ENCODE peak calls at places on chromosomes 12 and 14, in six cellular contexts. M, U, N, H, K and P are unnamed samples.

GRCh38 chr12:12655061-12655460 is 40.9 kb downstream of the GPR19 start:
- DNase-seq in H (no peak), K (no peak), N (no peak), M (no peak), U (no peak), P (no peak)

GRCh38 chr12:85779768-85780167 is 56.4 kb downstream of the RASSF9 start:
- DNase-seq in U (no peak), H (no peak), K (no peak), N (no peak), M (no peak), P (no peak)

GRCh38 chr12:15599266-15600037 is 189.7 kb downstream of the EPS8 start:
- DNase-seq in M (no peak), N (no peak), K (no peak), H (no peak), U (no peak), P (no peak)

GRCh38 chr14:68734231-68734732 is 58.6 kb downstream of the ZFP36L1 start:
- DNase-seq in H (no peak), N (no peak), U (no peak), M (peak; percentile 56), K (peak; percentile 36), P (peak; percentile 77)

GRCh38 chr14:101411151-101411550 is 150.1 kb upstream of the DIO3 start:
- DNase-seq in K (no peak), N (no peak), M (no peak), U (no peak), H (no peak), P (no peak)

GRCh38 chr12:11719678-11720099 is 70.2 kb downstream of the ETV6 start:
- DNase-seq in H (peak; percentile 80), K (peak; percentile 14), N (peak; percentile 48), U (no peak), M (no peak), P (peak; percentile 76)

GRCh38 chr12:15627995-15628945 is 160.9 kb downstream of the EPS8 start:
- DNase-seq in K (no peak), M (no peak), N (no peak), H (no peak), U (no peak), P (no peak)

GRCh38 chr12:32106153-32106516 is 512 bp upstream of the BICD1 start:
- DNase-seq in H (no peak), K (no peak), U (no peak), N (no peak), M (no peak), P (no peak)

GRCh38 chr14:23164949-23165348 is 18.5 kb downstream of the SLC7A8 start:
- DNase-seq in N (no peak), K (no peak), M (no peak), U (no peak), H (no peak), P (no peak)

GRCh38 chr12:132840536-132840935 is 11.9 kb upstream of the GOLGA3 start:
- DNase-seq in H (no peak), U (no peak), M (no peak), K (no peak), N (no peak), P (no peak)

GRCh38 chr12:3473844-3474243 is 17.2 kb upstream of the PRMT8 start:
- DNase-seq in N (no peak), K (no peak), H (no peak), U (no peak), M (no peak), P (no peak)

GRCh38 chr12:64820593-64820992 is 3.9 kb upstream of the TBC1D30 start:
- DNase-seq in K (no peak), M (no peak), N (no peak), U (no peak), H (no peak), P (no peak)

GRCh38 chr12:2256453-2256852 is 203.7 kb downstream of the CACNA1C start:
- DNase-seq in K (no peak), H (no peak), N (no peak), U (no peak), M (no peak), P (no peak)

GRCh38 chr12:100830003-100830795 is 35.6 kb downstream of the ANO4 start:
- DNase-seq in U (no peak), H (no peak), N (no peak), K (no peak), M (no peak), P (no peak)

GRCh38 chr12:24600559-24600958 is 348.3 kb downstream of the BCAT1 start:
- DNase-seq in M (no peak), K (no peak), U (peak; percentile 62), H (no peak), N (no peak), P (no peak)

GRCh38 chr14:104680056-104680805 is 9.2 kb upstream of the INF2 start:
- DNase-seq in N (no peak), M (no peak), H (peak; percentile 89), K (no peak), U (no peak), P (no peak)

GRCh38 chr12:98256830-98257229 is 258.6 kb upstream of the TMPO start:
- DNase-seq in K (no peak), N (peak; percentile 22), M (no peak), H (no peak), U (no peak), P (no peak)

GRCh38 chr14:98433436-98433835 is 838.6 kb downstream of the BCL11B start:
- DNase-seq in H (no peak), U (no peak), M (no peak), K (no peak), N (no peak), P (no peak)

GRCh38 chr12:121813951-121814350 is 10.1 kb downstream of the SETD1B start:
- DNase-seq in H (no peak), U (no peak), N (no peak), K (no peak), M (no peak), P (no peak)

GRCh38 chr14:77142289-77142814 is 761 bp upstream of the ZDHHC22 start:
- DNase-seq in H (no peak), K (no peak), U (no peak), N (no peak), M (no peak), P (no peak)

GRCh38 chr12:133190176-133190575 is 8.9 kb downstream of the ZNF268 start:
- DNase-seq in N (no peak), K (no peak), M (no peak), U (no peak), H (no peak), P (no peak)

GRCh38 chr12:14756331-14757143 is 46.7 kb downstream of the WBP11 start:
- DNase-seq in H (no peak), M (no peak), N (peak; percentile 59), K (no peak), U (peak; percentile 49), P (no peak)

GRCh38 chr14:83473416-83473815 is 1939.8 kb upstream of the SEL1L start:
- DNase-seq in K (no peak), M (no peak), U (no peak), N (no peak), H (no peak), P (no peak)

GRCh38 chr14:75280831-75281690 is 2.4 kb downstream of the FOS start:
- DNase-seq in H (no peak), M (no peak), U (peak; percentile 33), N (peak; percentile 29), K (no peak), P (peak; percentile 75)

GRCh38 chr12:93135286-93136239 is 206.5 kb upstream of the EEA1 start:
- DNase-seq in H (no peak), M (no peak), K (no peak), U (no peak), N (no peak), P (no peak)

GRCh38 chr12:45273717-45274271 is 57.9 kb downstream of the ANO6 start:
- DNase-seq in K (no peak), H (no peak), N (no peak), M (no peak), U (no peak), P (no peak)

GRCh38 chr14:56195727-56196126 is 77.5 kb downstream of the PELI2 start:
- DNase-seq in H (no peak), M (peak; percentile 95), U (peak; percentile 87), N (no peak), K (no peak), P (no peak)

GRCh38 chr14:93269341-93270068 is 62.4 kb downstream of the UBR7 start:
- DNase-seq in M (no peak), H (peak; percentile 88), K (no peak), U (no peak), N (peak; percentile 10), P (no peak)

GRCh38 chr12:89400415-89400814 is 48.1 kb upstream of the DUSP6 start:
- DNase-seq in M (no peak), N (no peak), K (no peak), U (no peak), H (no peak), P (no peak)

GRCh38 chr14:68401320-68401719 is 391.5 kb downstream of the ZFP36L1 start:
- DNase-seq in U (peak; percentile 2), K (no peak), N (no peak), M (peak; percentile 29), H (no peak), P (no peak)

GRCh38 chr14:104030958-104031357 is 54.5 kb upstream of the ASPG start:
- DNase-seq in U (no peak), H (no peak), N (no peak), K (no peak), M (no peak), P (no peak)

GRCh38 chr14:89418976-89419375 is 1.9 kb upstream of the FOXN3 start:
- DNase-seq in H (no peak), U (no peak), N (no peak), M (no peak), K (no peak), P (peak; percentile 27)

GRCh38 chr14:88005050-88005481 is at the start of gene GPR65:
- DNase-seq in U (peak; percentile 83), N (no peak), M (peak; percentile 83), K (no peak), H (no peak), P (no peak)

GRCh38 chr12:4143909-4144308 is 129.7 kb upstream of the CCND2 start:
- DNase-seq in H (no peak), M (peak; percentile 58), U (peak; percentile 39), K (no peak), N (no peak), P (no peak)